ENCODE peak calls at places on chromosome 3, in five cellular contexts. D, K, P, Y and A are unnamed samples.

GRCh38 chr3:134057006-134057832 is 27.5 kb upstream of the SLCO2A1 start:
- DNase-seq in D (no peak), K (no peak), P (no peak), Y (no peak), A (peak)

GRCh38 chr3:27728195-27729087 is 6.3 kb upstream of the EOMES start:
- DNase-seq in D (no peak), K (no peak), P (no peak), Y (no peak), A (no peak)

GRCh38 chr3:29240248-29240647 is 40.6 kb upstream of the RBMS3 start:
- DNase-seq in D (no peak), K (no peak), P (no peak), Y (peak), A (peak)

GRCh38 chr3:22713936-22714335 is 489.2 kb upstream of the UBE2E2 start:
- DNase-seq in D (no peak), K (peak), P (no peak), Y (peak), A (peak)

GRCh38 chr3:37463163-37463562 is 288.8 kb upstream of the LRRFIP2 start:
- DNase-seq in D (no peak), K (no peak), P (no peak), Y (no peak), A (no peak)

GRCh38 chr3:174438501-174439156 is 420.5 kb upstream of the NAALADL2 start:
- DNase-seq in D (no peak), K (peak), P (no peak), Y (no peak), A (no peak)

GRCh38 chr3:18308096-18308495 is 117.0 kb downstream of the SATB1 start:
- DNase-seq in D (no peak), K (no peak), P (no peak), Y (peak), A (no peak)

GRCh38 chr3:41369838-41370237 is 170.5 kb downstream of the CTNNB1 start:
- DNase-seq in D (no peak), K (no peak), P (no peak), Y (peak), A (no peak)

GRCh38 chr3:132239587-132239986 is 77.6 kb upstream of the ACP3 start:
- DNase-seq in D (no peak), K (no peak), P (no peak), Y (no peak), A (no peak)

GRCh38 chr3:149808209-149808829 is 4.7 kb upstream of the RNF13 start:
- DNase-seq in D (no peak), K (peak), P (no peak), Y (peak), A (peak)

GRCh38 chr3:187850256-187851010 is 105.2 kb upstream of the BCL6 start:
- DNase-seq in D (no peak), K (no peak), P (peak), Y (no peak), A (peak)

GRCh38 chr3:195097331-195098255 is 173.4 kb downstream of the XXYLT1 start:
- DNase-seq in D (no peak), K (no peak), P (no peak), Y (no peak), A (peak)

GRCh38 chr3:156772588-156773206 is 53.5 kb upstream of the LEKR1 start:
- DNase-seq in D (no peak), K (no peak), P (no peak), Y (no peak), A (no peak)

GRCh38 chr3:63333815-63334214 is 55.7 kb downstream of the SYNPR start:
- DNase-seq in D (no peak), K (no peak), P (no peak), Y (no peak), A (peak)

GRCh38 chr3:141305436-141305835 is 62.9 kb upstream of the ZBTB38 start:
- DNase-seq in D (no peak), K (no peak), P (no peak), Y (peak), A (peak)

GRCh38 chr3:186049001-186049400 is 59.9 kb downstream of the ETV5 start:
- DNase-seq in D (no peak), K (no peak), P (no peak), Y (no peak), A (no peak)

GRCh38 chr3:42134867-42135464 is 43.8 kb downstream of the TRAK1 start:
- DNase-seq in D (no peak), K (peak), P (no peak), Y (no peak), A (peak)

GRCh38 chr3:151210676-151211381 is 7.8 kb upstream of the GPR171 start:
- DNase-seq in D (no peak), K (peak), P (no peak), Y (no peak), A (no peak)

GRCh38 chr3:194009019-194009418 is 126.9 kb upstream of the HES1 start:
- DNase-seq in D (no peak), K (no peak), P (no peak), Y (no peak), A (no peak)

GRCh38 chr3:16329036-16329791 is 64.2 kb downstream of the OXNAD1 start:
- DNase-seq in D (no peak), K (no peak), P (no peak), Y (no peak), A (no peak)

DNA sequence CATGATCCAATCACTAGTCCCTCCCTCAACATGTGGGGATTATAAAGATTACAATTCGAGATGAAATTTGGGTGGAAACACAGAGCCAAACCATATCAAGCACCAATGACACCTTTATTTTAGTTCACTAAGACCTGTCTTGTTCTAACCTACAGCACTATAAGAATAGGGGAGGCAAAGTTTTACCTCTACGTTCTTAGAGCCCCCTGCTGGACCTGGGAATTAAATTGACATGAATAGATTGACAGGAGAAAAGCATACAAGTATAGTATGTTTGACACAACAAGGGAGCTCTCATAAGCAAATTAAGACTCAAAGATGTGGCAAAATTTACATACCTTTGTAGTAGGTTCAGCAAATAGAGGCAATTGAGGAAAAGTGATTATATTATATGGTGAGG is 974.4 kb upstream of the ALCAM start:
- DNase-seq in D (no peak), K (no peak), P (no peak), Y (no peak), A (no peak)
- TF ChIP-seq CTCF in D (no peak), K (no peak), P (no peak), Y (peak), A (no peak)

DNA sequence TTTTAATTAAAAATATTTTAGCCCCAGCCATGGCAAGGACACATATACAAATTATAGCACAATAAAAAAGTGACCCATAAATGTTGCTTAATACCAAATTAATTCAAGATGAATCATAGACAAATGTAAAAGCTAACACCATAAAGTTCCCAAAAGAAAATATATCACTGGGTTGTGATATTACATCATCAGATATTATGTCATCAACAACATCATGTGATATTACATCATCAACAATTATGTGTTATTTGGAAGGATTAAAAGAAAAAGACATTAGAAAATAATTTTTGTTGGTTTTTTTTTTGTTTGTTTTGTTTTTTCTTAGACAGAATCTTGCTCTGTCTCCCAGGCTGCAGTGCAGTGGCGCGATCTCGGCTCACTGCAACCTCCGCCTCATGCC is 34.4 kb upstream of the ABHD10 start:
- DNase-seq in D (no peak), K (no peak), P (no peak), Y (no peak), A (peak)
- H3K4me3 ChIP-seq in D (no peak), K (no peak), P (no peak), Y (no peak), A (no peak)

DNA sequence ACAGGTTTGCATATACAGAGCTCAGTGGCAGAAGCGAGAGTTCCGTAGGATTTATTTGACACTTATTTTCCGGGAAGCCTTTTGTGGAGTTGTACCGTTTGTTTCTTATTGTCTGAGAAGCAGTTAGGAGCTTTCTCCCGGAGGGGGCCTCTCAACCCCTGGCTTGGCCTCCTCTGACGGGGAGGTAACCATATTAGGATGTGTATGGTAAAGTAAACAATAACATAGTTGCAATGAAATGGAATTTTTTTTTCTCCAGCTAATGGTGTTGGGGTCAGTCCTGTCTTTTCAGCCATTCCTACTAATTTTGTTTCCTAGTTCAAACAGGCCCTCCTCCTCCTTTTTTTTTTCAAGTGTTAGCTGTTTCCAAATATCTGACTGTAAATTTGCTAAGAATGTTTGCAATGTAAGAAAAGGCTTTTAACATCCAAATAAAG is 338.5 kb downstream of the FOXP1 start:
- DNase-seq in D (peak), K (peak), P (no peak), Y (peak), A (no peak)
- TF ChIP-seq CTCF in D (no peak), K (no peak), P (no peak), Y (peak), A (no peak)

DNA sequence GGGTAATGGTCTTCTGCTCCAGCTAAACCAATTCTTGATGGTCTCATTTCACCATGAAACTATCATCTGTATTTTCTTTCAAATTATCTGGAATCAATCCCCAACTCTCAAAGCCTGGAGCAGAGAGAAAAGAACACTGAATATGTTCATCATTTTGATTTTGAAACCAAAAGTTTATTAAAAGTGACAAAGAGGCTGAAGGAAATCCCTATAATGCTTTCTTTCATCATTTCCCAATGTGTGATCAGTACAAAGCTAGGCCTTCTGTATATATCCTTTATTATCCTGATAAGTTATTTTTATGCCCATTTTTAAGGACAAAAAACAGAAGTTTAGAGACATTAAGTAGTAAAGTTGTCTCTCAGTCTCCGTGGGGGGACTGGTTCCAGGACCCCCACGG is 50.1 kb upstream of the MBNL1 start:
- DNase-seq in D (no peak), K (no peak), P (no peak), Y (no peak), A (no peak)
- H3K4me3 ChIP-seq in D (no peak), K (no peak), P (no peak), Y (no peak), A (no peak)

GRCh38 chr3:24583004-24583403 is 88.4 kb upstream of the THRB start:
- DNase-seq in D (no peak), K (no peak), P (no peak), Y (peak), A (peak)
- TF ChIP-seq CTCF in D (no peak), K (peak), P (peak), Y (peak), A (peak)

GRCh38 chr3:86985427-86985826 is 5.5 kb downstream of the VGLL3 start:
- DNase-seq in D (no peak), K (no peak), P (no peak), Y (no peak), A (no peak)

GRCh38 chr3:86987421-86987715 is 3.6 kb downstream of the VGLL3 start:
- DNase-seq in D (no peak), K (no peak), P (no peak), Y (no peak), A (no peak)

GRCh38 chr3:86988235-86988634 is 2.7 kb downstream of the VGLL3 start:
- DNase-seq in D (peak), K (no peak), P (no peak), Y (peak), A (peak)

GRCh38 chr3:86988986-86989385 is 2.0 kb downstream of the VGLL3 start:
- DNase-seq in D (no peak), K (no peak), P (no peak), Y (no peak), A (no peak)

DNA sequence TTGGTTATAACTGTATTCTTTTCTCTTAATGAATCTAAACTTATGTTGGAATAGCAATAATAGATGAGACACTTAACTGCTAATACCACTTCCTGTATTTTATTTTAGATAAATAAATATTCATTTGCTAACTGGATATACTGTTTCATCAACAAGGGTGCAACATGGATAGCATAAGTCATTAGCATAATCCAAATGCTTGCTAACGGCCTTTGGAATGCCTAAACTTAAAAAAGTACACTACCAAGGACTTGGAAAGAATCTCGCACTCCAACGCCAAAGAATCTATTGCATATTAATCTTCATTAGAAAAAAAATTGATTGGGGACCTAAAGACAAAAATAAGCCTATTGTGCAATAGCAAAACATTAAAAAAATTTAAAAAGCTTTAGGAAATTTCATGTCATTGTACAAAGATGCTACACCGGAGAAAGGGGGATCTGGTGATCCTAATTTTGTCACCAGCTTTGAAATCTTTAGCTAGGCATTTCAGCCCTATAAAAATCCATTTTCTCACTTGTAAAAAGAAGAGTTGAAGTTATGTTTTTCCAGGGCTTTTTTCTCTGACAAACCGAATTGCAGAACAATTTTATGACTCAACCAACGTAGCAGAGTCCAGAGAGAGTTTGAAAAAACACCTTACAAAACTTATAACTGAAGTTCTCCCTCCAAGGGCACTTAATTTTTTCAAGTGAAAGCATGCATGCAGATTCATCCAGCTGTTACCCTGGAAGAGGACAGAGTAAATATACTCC is 4.1 kb downstream of the VGLL3 start:
- DNase-seq in D (no peak), K (no peak), P (no peak), Y (no peak), A (peak)
- H3K4me3 ChIP-seq in D (peak), K (no peak), P (peak), Y (peak), A (no peak)

DNA sequence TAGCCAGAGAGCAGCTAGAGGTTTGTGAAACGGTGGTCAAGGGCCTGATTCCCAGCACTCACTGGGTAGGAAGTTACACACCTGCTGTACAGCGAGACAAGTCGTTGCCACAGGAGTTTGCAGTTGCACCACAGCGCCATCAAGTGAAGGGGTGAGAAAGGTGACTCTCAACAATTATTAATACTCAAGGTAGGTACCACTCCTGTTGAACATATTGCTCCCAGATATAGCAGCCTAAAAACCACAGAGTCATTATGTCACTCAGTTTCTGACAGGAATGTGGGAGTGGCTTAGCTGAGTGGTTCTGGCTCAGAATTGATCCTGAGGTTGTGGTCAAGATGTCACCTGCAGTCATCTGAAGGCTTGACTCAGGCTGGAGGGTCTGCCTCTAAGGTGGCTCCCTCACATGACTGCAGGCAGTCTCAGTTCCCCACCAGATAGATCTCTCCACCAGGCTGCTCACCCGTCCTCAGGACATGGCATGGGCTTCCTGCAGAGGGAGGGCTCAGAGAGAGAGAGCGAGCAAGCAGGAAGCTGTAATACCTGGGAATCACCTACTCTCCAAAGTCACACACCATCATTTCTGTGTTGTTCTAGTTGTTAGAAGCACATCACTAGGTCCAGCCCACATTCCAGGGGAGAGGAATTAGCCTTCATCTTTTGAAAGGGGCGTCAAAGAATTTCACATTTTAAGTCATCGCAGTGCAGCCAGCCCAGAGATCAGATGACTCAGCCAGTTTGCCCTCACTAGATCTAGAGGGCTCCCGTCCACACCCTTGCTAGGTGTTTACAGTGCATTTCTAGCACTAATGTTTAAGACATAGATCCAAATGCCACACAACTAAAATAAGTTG is 17.0 kb upstream of the ANO10 start:
- DNase-seq in D (no peak), K (peak), P (no peak), Y (no peak), A (peak)
- TF ChIP-seq CTCF in D (no peak), K (peak), P (no peak), Y (peak), A (peak)